ENCODE peak calls at places on chromosomes 7 and 10, in four cellular contexts. C, D, E and U are unnamed samples.

GRCh38 chr10:92142949-92143348 is 147.9 kb downstream of the CPEB3 start:
- DNase-seq in C (no peak), D (no peak), E (no peak), U (no peak)

GRCh38 chr7:56079450-56080185 is 13.1 kb downstream of the PHKG1 start:
- DNase-seq in C (peak), D (peak), E (peak), U (no peak)

GRCh38 chr10:31940839-31941653 is 12.4 kb upstream of the ARHGAP12 start:
- DNase-seq in C (peak), D (peak), E (no peak), U (no peak)

GRCh38 chr7:132485600-132486594 is 90.4 kb downstream of the PLXNA4 start:
- DNase-seq in C (no peak), D (no peak), E (no peak), U (peak)

GRCh38 chr10:124667425-124668130 is 76.6 kb downstream of the FAM53B start:
- DNase-seq in C (no peak), D (no peak), E (no peak), U (no peak)

GRCh38 chr10:93254180-93254847 is 180.6 kb downstream of the CYP26A1 start:
- DNase-seq in C (no peak), D (no peak), E (no peak), U (no peak)

GRCh38 chr7:2675256-2675764 is 12.7 kb upstream of the AMZ1 start:
- DNase-seq in C (no peak), D (no peak), E (no peak), U (no peak)

GRCh38 chr10:58436071-58436470 is 50.9 kb downstream of the TFAM start:
- DNase-seq in C (no peak), D (peak), E (no peak), U (no peak)

GRCh38 chr7:44224216-44224950 is 23.6 kb downstream of the YKT6 start:
- DNase-seq in C (no peak), D (no peak), E (no peak), U (no peak)

GRCh38 chr7:92953657-92954056 is 117.3 kb upstream of the CDK6 start:
- DNase-seq in C (no peak), D (no peak), E (no peak), U (no peak)

GRCh38 chr7:7221602-7222038 is 39.3 kb downstream of the C1GALT1 start:
- DNase-seq in C (no peak), D (peak), E (no peak), U (no peak)

GRCh38 chr7:15682751-15683150 is 3.7 kb downstream of the MEOX2 start:
- DNase-seq in C (no peak), D (no peak), E (no peak), U (no peak)

GRCh38 chr10:127195041-127195506 is 1.3 kb downstream of the INSYN2A start:
- DNase-seq in C (no peak), D (no peak), E (no peak), U (no peak)